ENCODE peak calls at places on chromosomes 5 and 9, in nine cellular contexts. One of them, this sample, is unnamed.

GRCh38 chr9:73081979-73082657 is 69.5 kb upstream of the ANXA1 start:
- DNase-seq in PC-9: no peak
- DNase-seq in psoas muscle: no peak
- DNase-seq in fibroblast of lung: peak
- DNase-seq in B cell: peak
- DNase-seq in MCF 10A: peak
- DNase-seq in breast epithelium: no peak
- DNase-seq in upper lobe of left lung: no peak
- DNase-seq in HCT116: peak
- DNase-seq in this sample: peak

GRCh38 chr9:86072393-86073016 is 26.9 kb downstream of the GOLM1 start:
- DNase-seq in breast epithelium: no peak
- DNase-seq in psoas muscle: no peak
- DNase-seq in B cell: no peak
- DNase-seq in upper lobe of left lung: no peak
- DNase-seq in fibroblast of lung: peak
- DNase-seq in PC-9: no peak
- DNase-seq in MCF 10A: no peak
- DNase-seq in HCT116: no peak
- DNase-seq in this sample: peak

GRCh38 chr9:129626079-129626943 is at the start of gene NTMT1:
- DNase-seq in psoas muscle: peak
- DNase-seq in breast epithelium: peak
- DNase-seq in upper lobe of left lung: peak
- DNase-seq in fibroblast of lung: peak
- DNase-seq in HCT116: peak
- DNase-seq in MCF 10A: peak
- DNase-seq in B cell: peak
- DNase-seq in PC-9: peak
- DNase-seq in this sample: no peak

GRCh38 chr9:113609562-113610318 is 146.2 kb downstream of the RGS3 start:
- DNase-seq in HCT116: no peak
- DNase-seq in fibroblast of lung: peak
- DNase-seq in upper lobe of left lung: peak
- DNase-seq in MCF 10A: no peak
- DNase-seq in psoas muscle: peak
- DNase-seq in B cell: no peak
- DNase-seq in PC-9: no peak
- DNase-seq in breast epithelium: peak
- DNase-seq in this sample: no peak

GRCh38 chr9:72602629-72603028 is 81.2 kb downstream of the TMC1 start:
- DNase-seq in MCF 10A: no peak
- DNase-seq in breast epithelium: no peak
- DNase-seq in fibroblast of lung: peak
- DNase-seq in B cell: no peak
- DNase-seq in HCT116: no peak
- DNase-seq in psoas muscle: no peak
- DNase-seq in upper lobe of left lung: no peak
- DNase-seq in PC-9: no peak
- DNase-seq in this sample: no peak

GRCh38 chr9:5612187-5612535 is 16.7 kb upstream of the RIC1 start:
- DNase-seq in fibroblast of lung: no peak
- DNase-seq in PC-9: no peak
- DNase-seq in B cell: no peak
- DNase-seq in MCF 10A: no peak
- DNase-seq in upper lobe of left lung: no peak
- DNase-seq in psoas muscle: no peak
- DNase-seq in breast epithelium: no peak
- DNase-seq in HCT116: no peak
- DNase-seq in this sample: no peak

GRCh38 chr9:36903541-36904435 is 130.3 kb downstream of the PAX5 start:
- DNase-seq in B cell: no peak
- DNase-seq in PC-9: peak
- DNase-seq in breast epithelium: no peak
- DNase-seq in HCT116: peak
- DNase-seq in psoas muscle: no peak
- DNase-seq in fibroblast of lung: peak
- DNase-seq in MCF 10A: peak
- DNase-seq in upper lobe of left lung: no peak
- DNase-seq in this sample: no peak

GRCh38 chr5:76709762-76710161 is 6.2 kb upstream of the F2R start:
- DNase-seq in fibroblast of lung: peak
- DNase-seq in MCF 10A: no peak
- DNase-seq in HCT116: no peak
- DNase-seq in psoas muscle: no peak
- DNase-seq in breast epithelium: no peak
- DNase-seq in upper lobe of left lung: no peak
- DNase-seq in B cell: no peak
- DNase-seq in PC-9: no peak
- DNase-seq in this sample: peak

GRCh38 chr9:16879416-16879815 is 8.9 kb upstream of the BNC2 start:
- DNase-seq in B cell: no peak
- DNase-seq in MCF 10A: no peak
- DNase-seq in psoas muscle: no peak
- DNase-seq in upper lobe of left lung: no peak
- DNase-seq in fibroblast of lung: peak
- DNase-seq in breast epithelium: no peak
- DNase-seq in PC-9: no peak
- DNase-seq in HCT116: no peak
- DNase-seq in this sample: no peak

GRCh38 chr5:56815657-56816545 is 552 bp downstream of the MAP3K1 start:
- DNase-seq in psoas muscle: peak
- DNase-seq in MCF 10A: peak
- DNase-seq in HCT116: no peak
- DNase-seq in upper lobe of left lung: peak
- DNase-seq in B cell: peak
- DNase-seq in fibroblast of lung: peak
- DNase-seq in PC-9: peak
- DNase-seq in breast epithelium: no peak
- DNase-seq in this sample: no peak

GRCh38 chr5:143986567-143987242 is 174.7 kb downstream of the HMHB1 start:
- DNase-seq in B cell: no peak
- DNase-seq in breast epithelium: no peak
- DNase-seq in psoas muscle: no peak
- DNase-seq in MCF 10A: no peak
- DNase-seq in HCT116: no peak
- DNase-seq in fibroblast of lung: peak
- DNase-seq in upper lobe of left lung: no peak
- DNase-seq in PC-9: no peak
- DNase-seq in this sample: no peak

GRCh38 chr5:148973455-148973854 is 89.4 kb downstream of the SH3TC2 start:
- DNase-seq in psoas muscle: no peak
- DNase-seq in B cell: no peak
- DNase-seq in PC-9: no peak
- DNase-seq in breast epithelium: no peak
- DNase-seq in upper lobe of left lung: no peak
- DNase-seq in HCT116: no peak
- DNase-seq in fibroblast of lung: peak
- DNase-seq in MCF 10A: peak
- DNase-seq in this sample: no peak

GRCh38 chr5:148972396-148972795 is 90.5 kb downstream of the SH3TC2 start:
- DNase-seq in HCT116: no peak
- DNase-seq in upper lobe of left lung: no peak
- DNase-seq in fibroblast of lung: no peak
- DNase-seq in MCF 10A: no peak
- DNase-seq in PC-9: no peak
- DNase-seq in B cell: no peak
- DNase-seq in breast epithelium: no peak
- DNase-seq in psoas muscle: no peak
- DNase-seq in this sample: no peak

GRCh38 chr5:148970876-148971275 is 92.0 kb downstream of the SH3TC2 start:
- DNase-seq in breast epithelium: no peak
- DNase-seq in B cell: no peak
- DNase-seq in fibroblast of lung: no peak
- DNase-seq in PC-9: no peak
- DNase-seq in upper lobe of left lung: no peak
- DNase-seq in MCF 10A: no peak
- DNase-seq in HCT116: no peak
- DNase-seq in psoas muscle: no peak
- DNase-seq in this sample: no peak

GRCh38 chr5:148974638-148975330 is 88.1 kb downstream of the SH3TC2 start:
- DNase-seq in HCT116: no peak
- DNase-seq in B cell: no peak
- DNase-seq in PC-9: no peak
- DNase-seq in breast epithelium: no peak
- DNase-seq in fibroblast of lung: no peak
- DNase-seq in upper lobe of left lung: no peak
- DNase-seq in psoas muscle: no peak
- DNase-seq in MCF 10A: peak
- DNase-seq in this sample: no peak

GRCh38 chr5:148972958-148973357 is 89.9 kb downstream of the SH3TC2 start:
- DNase-seq in upper lobe of left lung: peak
- DNase-seq in breast epithelium: no peak
- DNase-seq in HCT116: peak
- DNase-seq in psoas muscle: peak
- DNase-seq in MCF 10A: peak
- DNase-seq in PC-9: peak
- DNase-seq in fibroblast of lung: peak
- DNase-seq in B cell: no peak
- DNase-seq in this sample: peak
- TF ChIP-seq CTCF in upper lobe of left lung: no peak
- TF ChIP-seq CTCF in breast epithelium: no peak
- TF ChIP-seq CTCF in HCT116: no peak
- TF ChIP-seq CTCF in psoas muscle: no peak
- TF ChIP-seq CTCF in MCF 10A: no peak
- TF ChIP-seq CTCF in PC-9: no peak
- TF ChIP-seq CTCF in fibroblast of lung: no peak
- TF ChIP-seq CTCF in B cell: no peak
- TF ChIP-seq CTCF in this sample: no peak

GRCh38 chr9:93132287-93132927 is 1.6 kb downstream of the NINJ1 start:
- DNase-seq in HCT116: no peak
- DNase-seq in fibroblast of lung: peak
- DNase-seq in breast epithelium: peak
- DNase-seq in psoas muscle: no peak
- DNase-seq in B cell: no peak
- DNase-seq in MCF 10A: peak
- DNase-seq in upper lobe of left lung: peak
- DNase-seq in PC-9: peak
- DNase-seq in this sample: no peak

GRCh38 chr9:93134740-93135444 is 841 bp upstream of the NINJ1 start:
- DNase-seq in fibroblast of lung: no peak
- DNase-seq in breast epithelium: no peak
- DNase-seq in upper lobe of left lung: no peak
- DNase-seq in MCF 10A: no peak
- DNase-seq in HCT116: no peak
- DNase-seq in psoas muscle: no peak
- DNase-seq in PC-9: no peak
- DNase-seq in B cell: no peak
- DNase-seq in this sample: no peak

GRCh38 chr9:93133641-93134017 is 422 bp downstream of the NINJ1 start:
- DNase-seq in psoas muscle: peak
- DNase-seq in fibroblast of lung: peak
- DNase-seq in MCF 10A: peak
- DNase-seq in PC-9: peak
- DNase-seq in breast epithelium: no peak
- DNase-seq in HCT116: no peak
- DNase-seq in B cell: peak
- DNase-seq in upper lobe of left lung: peak
- DNase-seq in this sample: peak

GRCh38 chr9:93132946-93133640 is 958 bp downstream of the NINJ1 start:
- DNase-seq in fibroblast of lung: peak
- DNase-seq in HCT116: no peak
- DNase-seq in MCF 10A: peak
- DNase-seq in PC-9: peak
- DNase-seq in upper lobe of left lung: peak
- DNase-seq in B cell: no peak
- DNase-seq in psoas muscle: no peak
- DNase-seq in breast epithelium: no peak
- DNase-seq in this sample: no peak

GRCh38 chr9:93134018-93134739 is at the start of gene NINJ1:
- DNase-seq in fibroblast of lung: peak
- DNase-seq in psoas muscle: peak
- DNase-seq in MCF 10A: peak
- DNase-seq in B cell: peak
- DNase-seq in PC-9: peak
- DNase-seq in HCT116: peak
- DNase-seq in upper lobe of left lung: peak
- DNase-seq in breast epithelium: peak
- DNase-seq in this sample: no peak
- TF ChIP-seq CTCF in fibroblast of lung: no peak
- TF ChIP-seq CTCF in psoas muscle: no peak
- TF ChIP-seq CTCF in MCF 10A: no peak
- TF ChIP-seq CTCF in B cell: no peak
- TF ChIP-seq CTCF in PC-9: no peak
- TF ChIP-seq CTCF in HCT116: no peak
- TF ChIP-seq CTCF in upper lobe of left lung: peak
- TF ChIP-seq CTCF in breast epithelium: peak
- TF ChIP-seq CTCF in this sample: no peak

DNA sequence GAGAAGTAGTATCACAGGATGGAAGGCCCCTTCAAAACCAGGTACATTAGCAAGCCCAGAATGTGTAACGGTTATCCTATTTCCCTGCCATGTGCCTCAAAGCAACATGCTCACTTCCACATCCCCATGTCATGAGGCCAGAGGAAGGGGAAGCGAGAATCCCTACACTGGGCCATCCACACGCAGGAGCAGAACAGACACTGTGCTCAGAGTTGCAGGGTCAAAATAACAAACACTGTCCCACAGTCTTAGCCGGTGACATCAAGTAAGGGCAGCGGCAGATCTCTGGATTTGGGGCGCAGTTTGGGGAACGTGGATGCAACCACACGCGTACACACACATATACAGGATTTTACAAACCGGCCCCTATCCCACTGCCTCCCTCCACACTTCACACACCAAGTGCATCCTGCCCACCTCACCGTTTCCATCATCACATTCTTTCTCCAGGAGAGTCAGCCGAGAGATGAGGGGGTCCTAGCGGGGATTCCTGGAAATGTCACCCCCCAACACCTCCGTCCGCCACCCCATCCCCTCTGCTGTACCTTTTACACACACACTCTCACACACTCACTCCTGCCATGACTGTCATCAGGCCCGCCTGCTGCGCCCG is 774 bp downstream of the APBA1 start:
- DNase-seq in upper lobe of left lung: peak
- DNase-seq in psoas muscle: no peak
- DNase-seq in B cell: no peak
- DNase-seq in breast epithelium: no peak
- DNase-seq in HCT116: no peak
- DNase-seq in PC-9: no peak
- DNase-seq in MCF 10A: no peak
- DNase-seq in fibroblast of lung: no peak
- DNase-seq in this sample: no peak
- TF ChIP-seq CTCF in upper lobe of left lung: no peak
- TF ChIP-seq CTCF in psoas muscle: no peak
- TF ChIP-seq CTCF in B cell: no peak
- TF ChIP-seq CTCF in breast epithelium: no peak
- TF ChIP-seq CTCF in HCT116: no peak
- TF ChIP-seq CTCF in PC-9: no peak
- TF ChIP-seq CTCF in MCF 10A: no peak
- TF ChIP-seq CTCF in fibroblast of lung: no peak
- TF ChIP-seq CTCF in this sample: no peak

DNA sequence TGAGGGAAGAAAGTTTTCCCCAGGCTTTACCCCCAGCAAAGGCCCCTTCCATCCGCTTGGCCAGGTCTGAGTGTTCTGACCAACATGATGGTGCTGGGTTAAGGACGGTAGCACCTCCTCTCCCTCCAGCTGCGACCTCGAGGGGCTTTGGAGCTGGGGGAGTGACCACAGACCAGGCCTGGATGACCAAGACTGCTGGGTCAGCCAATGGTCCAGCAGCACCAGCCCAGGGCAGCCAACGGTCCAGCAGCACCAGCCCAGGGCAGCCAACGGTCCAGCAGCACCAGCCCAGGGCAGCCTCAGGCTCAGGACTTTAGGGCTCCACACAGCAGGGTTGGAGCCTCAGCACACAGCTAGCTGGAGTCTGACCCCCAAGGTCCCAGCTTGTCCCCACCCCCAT is 57.2 kb upstream of the CNOT6 start:
- DNase-seq in B cell: no peak
- DNase-seq in PC-9: no peak
- DNase-seq in MCF 10A: no peak
- DNase-seq in psoas muscle: no peak
- DNase-seq in breast epithelium: no peak
- DNase-seq in fibroblast of lung: no peak
- DNase-seq in HCT116: no peak
- DNase-seq in upper lobe of left lung: no peak
- DNase-seq in this sample: no peak
- TF ChIP-seq CTCF in B cell: no peak
- TF ChIP-seq CTCF in PC-9: no peak
- TF ChIP-seq CTCF in MCF 10A: no peak
- TF ChIP-seq CTCF in psoas muscle: no peak
- TF ChIP-seq CTCF in breast epithelium: no peak
- TF ChIP-seq CTCF in fibroblast of lung: no peak
- TF ChIP-seq CTCF in HCT116: no peak
- TF ChIP-seq CTCF in upper lobe of left lung: no peak
- TF ChIP-seq CTCF in this sample: no peak

This sample was measured in AG09319.